ENCODE peak calls at places on chromosomes 12 and 14, in four cellular contexts. Q, H, B and P are unnamed samples.

GRCh38 chr12:85765443-85765842 is 70.8 kb downstream of the RASSF9 start:
- DNase-seq in B (no peak), Q (no peak), H (no peak), P (no peak)

GRCh38 chr14:51157012-51157411 is 62.1 kb upstream of the TRIM9 start:
- DNase-seq in B (no peak), H (no peak), Q (no peak), P (no peak)

GRCh38 chr12:117121456-117121855 is 22.2 kb upstream of the TESC start:
- DNase-seq in Q (no peak), H (no peak), B (no peak), P (no peak)

GRCh38 chr14:78417532-78417931 is 247.4 kb downstream of the NRXN3 start:
- DNase-seq in Q (no peak), B (no peak), H (no peak), P (no peak)

GRCh38 chr12:110047297-110047940 is 903 bp downstream of the C12orf76 start:
- DNase-seq in Q (no peak), B (no peak), H (no peak), P (no peak)

GRCh38 chr14:98605043-98605442 is 667.0 kb downstream of the BCL11B start:
- DNase-seq in Q (no peak), H (no peak), B (no peak), P (no peak)

GRCh38 chr12:68259318-68259940 is 6.0 kb upstream of the IL22 start:
- DNase-seq in B (no peak), Q (no peak), H (no peak), P (no peak)

GRCh38 chr12:65330341-65330740 is 51.9 kb downstream of the MSRB3 start:
- DNase-seq in B (no peak), H (no peak), Q (no peak), P (no peak)

GRCh38 chr12:2183556-2184541 is 131.1 kb downstream of the CACNA1C start:
- DNase-seq in Q (no peak), B (no peak), H (no peak), P (no peak)

GRCh38 chr12:114625294-114625851 is 58.6 kb downstream of the TBX3 start:
- DNase-seq in H (no peak), B (peak), Q (peak), P (no peak)

GRCh38 chr14:93984987-93985410 is 8.6 kb upstream of the ASB2 start:
- DNase-seq in H (no peak), B (peak), Q (peak), P (no peak)

GRCh38 chr12:93415723-93416464 is 25.9 kb downstream of the UBE2N start:
- DNase-seq in H (no peak), B (no peak), Q (no peak), P (no peak)

GRCh38 chr14:70123796-70124195 is 65.0 kb downstream of the SLC8A3 start:
- DNase-seq in Q (no peak), H (no peak), B (no peak), P (no peak)

GRCh38 chr12:50401383-50402155 is 884 bp downstream of the LARP4 start:
- DNase-seq in B (no peak), Q (peak), H (no peak), P (no peak)

GRCh38 chr12:121748218-121748570 is 35.6 kb downstream of the TMEM120B start:
- DNase-seq in B (no peak), Q (no peak), H (no peak), P (no peak)

GRCh38 chr14:68781161-68782021 is 11.5 kb downstream of the ZFP36L1 start:
- DNase-seq in Q (peak), B (no peak), H (no peak), P (peak)

GRCh38 chr12:16352481-16352880 is 5.0 kb downstream of the MGST1 start:
- DNase-seq in Q (no peak), H (no peak), B (no peak), P (no peak)

GRCh38 chr14:95516554-95517209 is at the start of gene SYNE3:
- DNase-seq in B (no peak), Q (no peak), H (no peak), P (peak)

GRCh38 chr12:2959508-2960431 is 573 bp downstream of the TEAD4 start:
- DNase-seq in H (no peak), Q (peak), B (peak), P (no peak)

GRCh38 chr14:55389330-55389729 is 22.3 kb downstream of the ATG14 start:
- DNase-seq in H (no peak), B (no peak), Q (no peak), P (no peak)

GRCh38 chr12:58893421-58893986 is 26.8 kb downstream of the LRIG3 start:
- DNase-seq in Q (no peak), H (no peak), B (no peak), P (no peak)

GRCh38 chr12:67042697-67043131 is 226.4 kb upstream of the CAND1 start:
- DNase-seq in B (no peak), H (no peak), Q (no peak), P (no peak)

GRCh38 chr12:113818833-113819232 is 147.3 kb downstream of the RBM19 start:
- DNase-seq in B (peak), Q (no peak), H (no peak), P (no peak)

GRCh38 chr14:24597403-24597802 is 12.1 kb downstream of the GZMH start:
- DNase-seq in H (no peak), B (no peak), Q (no peak), P (no peak)

GRCh38 chr12:114933428-114934160 is 249.6 kb upstream of the TBX3 start:
- DNase-seq in B (no peak), Q (no peak), H (no peak), P (no peak)

GRCh38 chr14:91303091-91303923 is 58.8 kb upstream of the GPR68 start:
- DNase-seq in B (peak), Q (no peak), H (no peak), P (peak)

GRCh38 chr14:24406416-24406815 is 7.6 kb downstream of the NYNRIN start:
- DNase-seq in H (no peak), Q (no peak), B (no peak), P (no peak)

GRCh38 chr14:101241147-101241546 is 320.1 kb upstream of the DIO3 start:
- DNase-seq in B (no peak), Q (no peak), H (no peak), P (no peak)

GRCh38 chr12:23510484-23510883 is 439.0 kb downstream of the SOX5 start:
- DNase-seq in Q (no peak), B (no peak), H (no peak), P (no peak)

GRCh38 chr12:103928736-103929050 is 1.5 kb upstream of the HSP90B1 start:
- DNase-seq in H (no peak), B (no peak), Q (peak), P (peak)